ENCODE peak calls at places on chromosomes 7 and 10, in four cellular contexts. X is Ammon's horn, M is dorsolateral prefrontal cortex, D is PC-9. Y is an unnamed sample.

GRCh38 chr10:124106241-124106905 is 13.0 kb upstream of the CHST15 start:
- DNase-seq in D (peak; percentile 90), M (no peak), X (peak; percentile 23), Y (peak; percentile 53)

GRCh38 chr10:1643161-1643910 is 94.0 kb downstream of the ADARB2 start:
- DNase-seq in M (no peak), X (no peak), D (no peak), Y (no peak)

GRCh38 chr10:79266543-79267312 is 80.5 kb upstream of the PPIF start:
- DNase-seq in X (peak; percentile 81), M (no peak), D (no peak), Y (peak; percentile 54)

GRCh38 chr7:98935811-98936210 is 57.5 kb downstream of the TRRAP start:
- DNase-seq in M (no peak), X (no peak), D (no peak), Y (no peak)

GRCh38 chr7:35370694-35371093 is 116.8 kb upstream of the TBX20 start:
- DNase-seq in M (no peak), D (no peak), X (no peak), Y (no peak)

GRCh38 chr7:845091-845490 is 12.8 kb downstream of the SUN1 start:
- DNase-seq in M (no peak), X (no peak), D (no peak), Y (no peak)

GRCh38 chr7:154873722-154874121 is 129.2 kb downstream of the PAXIP1 start:
- DNase-seq in M (no peak), D (no peak), X (no peak), Y (no peak)

GRCh38 chr7:28078036-28078901 is 102.3 kb downstream of the JAZF1 start:
- DNase-seq in X (peak; percentile 75), D (no peak), M (peak; percentile 40), Y (peak; percentile 46)

GRCh38 chr10:124524991-124525653 is 63.5 kb downstream of the LHPP start:
- DNase-seq in X (peak; percentile 69), D (no peak), M (no peak), Y (no peak)

GRCh38 chr10:71232089-71232998 is 20.0 kb downstream of the UNC5B start:
- DNase-seq in D (no peak), M (peak; percentile 90), X (peak; percentile 98), Y (no peak)

GRCh38 chr7:75892634-75893272 is 13.9 kb downstream of the RHBDD2 start:
- DNase-seq in D (peak; percentile 94), X (no peak), M (no peak), Y (no peak)

GRCh38 chr10:70770001-70770400 is 15.2 kb downstream of the TBATA start:
- DNase-seq in M (no peak), X (no peak), D (no peak), Y (no peak)

GRCh38 chr10:127997241-127997640 is 90.3 kb downstream of the PTPRE start:
- DNase-seq in D (no peak), X (no peak), M (no peak), Y (no peak)

GRCh38 chr7:33459340-33459751 is 330.0 kb downstream of the BBS9 start:
- DNase-seq in D (no peak), X (peak; percentile 47), M (no peak), Y (no peak)

GRCh38 chr7:155531686-155532085 is 14.7 kb downstream of the CNPY1 start:
- DNase-seq in M (no peak), D (peak; percentile 72), X (no peak), Y (no peak)

GRCh38 chr7:38321515-38321944 is 48.1 kb upstream of the TARP start:
- DNase-seq in X (no peak), D (no peak), M (no peak), Y (no peak)

GRCh38 chr7:17299477-17299991 is 1.1 kb downstream of the AHR start:
- DNase-seq in M (peak; percentile 7), D (no peak), X (peak; percentile 24), Y (peak; percentile 25)

GRCh38 chr7:12809476-12809875 is 122.0 kb downstream of the ARL4A start:
- DNase-seq in D (no peak), M (no peak), X (no peak), Y (no peak)

GRCh38 chr10:91653214-91653875 is 20.5 kb upstream of the PPP1R3C start:
- DNase-seq in D (peak; percentile 32), M (no peak), X (no peak), Y (peak; percentile 81)

GRCh38 chr7:99193527-99194214 is 14.2 kb downstream of the KPNA7 start:
- DNase-seq in X (no peak), M (no peak), D (peak; percentile 39), Y (no peak)

GRCh38 chr7:33091641-33092191 is 17.5 kb downstream of the RP9 start:
- DNase-seq in X (no peak), M (no peak), D (no peak), Y (no peak)

GRCh38 chr7:1712907-1713501 is 42.9 kb downstream of the ELFN1 start:
- DNase-seq in M (no peak), D (no peak), X (no peak), Y (no peak)

GRCh38 chr7:148318092-148318756 is 272.3 kb upstream of the C7orf33 start:
- DNase-seq in D (no peak), X (no peak), M (no peak), Y (no peak)

GRCh38 chr10:17375936-17376584 is 78.3 kb downstream of the ST8SIA6 start:
- DNase-seq in D (no peak), M (no peak), X (no peak), Y (no peak)

GRCh38 chr10:58384095-58384494 is 1.1 kb upstream of the TFAM start:
- DNase-seq in X (peak; percentile 18), M (no peak), D (no peak), Y (no peak)

GRCh38 chr7:73983437-73984164 is 44.4 kb upstream of the ELN start:
- DNase-seq in X (no peak), D (no peak), M (no peak), Y (no peak)

GRCh38 chr10:110358278-110358677 is 53.6 kb upstream of the SMNDC1 start:
- DNase-seq in M (no peak), D (no peak), X (no peak), Y (no peak)

GRCh38 chr10:29304259-29305030 is 15.6 kb downstream of the LYZL1 start:
- DNase-seq in D (peak; percentile 44), M (peak; percentile 13), X (peak; percentile 88), Y (peak; percentile 56)

GRCh38 chr7:31493714-31494181 is 20.1 kb upstream of the ITPRID1 start:
- DNase-seq in M (no peak), X (no peak), D (peak; percentile 77), Y (no peak)

GRCh38 chr10:1602037-1602471 is 135.3 kb downstream of the ADARB2 start:
- DNase-seq in D (no peak), M (no peak), X (no peak), Y (no peak)